ENCODE peak calls at places on chromosome X, in seven cellular contexts. W is NCI-H1105; S is HT-29; X is activated T-cell treated with anti-CD3 and anti-CD28 coated beads for 1 hour; F is GM10248; E is cardiac muscle cell; J is stimulated activated CD4-positive, alpha-beta T cell treated with anti-CD3 and anti-CD28 coated beads, Interleukin-15, amount 100 ng/mL, for 48 hours. N is an unnamed sample.

GRCh38 chrX:154378059-154378798 is 866 bp upstream of the EMD start:
- DNase-seq in F (peak; percentile 81), S (peak; percentile 73), J (no peak), E (peak; percentile 67), X (no peak), W (peak; percentile 53), N (peak; percentile 97)

GRCh38 chrX:35890699-35891098 is 28.8 kb upstream of the CFAP47 start:
- DNase-seq in X (no peak), F (peak; percentile 14), S (peak; percentile 65), J (peak; percentile 7), W (peak; percentile 10), E (peak; percentile 41), N (no peak)

GRCh38 chrX:68832101-68832416 is 3.2 kb downstream of the EFNB1 start:
- DNase-seq in J (no peak), E (peak; percentile 79), W (no peak), S (peak; percentile 62), F (peak; percentile 60), X (no peak), N (no peak)

GRCh38 chrX:119887721-119888425 is 7.8 kb upstream of the AKAP14 start:
- DNase-seq in E (peak; percentile 64), J (peak; percentile 49), X (peak; percentile 45), W (peak; percentile 10), S (peak; percentile 69), F (peak; percentile 63), N (no peak)

GRCh38 chrX:101904996-101905395 is 26.8 kb downstream of the ZMAT1 start:
- DNase-seq in S (no peak), F (no peak), J (no peak), X (no peak), E (no peak), W (no peak), N (no peak)

GRCh38 chrX:80578518-80579105 is 158.4 kb downstream of the TENT5D start:
- DNase-seq in W (peak; percentile 2), E (peak; percentile 27), F (peak; percentile 13), J (no peak), X (no peak), S (peak; percentile 52), N (no peak)

GRCh38 chrX:150544222-150544787 is 24.1 kb upstream of the MTM1 start:
- DNase-seq in F (no peak), E (peak; percentile 17), J (no peak), X (no peak), W (no peak), S (peak; percentile 37), N (no peak)

GRCh38 chrX:39309018-39309620 is 507.9 kb downstream of the MID1IP1 start:
- DNase-seq in J (peak; percentile 57), E (peak; percentile 63), W (no peak), F (peak; percentile 6), S (no peak), X (no peak), N (no peak)

GRCh38 chrX:96563663-96564062 is 121.0 kb upstream of the DIAPH2 start:
- DNase-seq in F (no peak), X (no peak), W (no peak), J (no peak), E (peak; percentile 57), S (no peak), N (no peak)

GRCh38 chrX:41333744-41333993 is 293 bp upstream of the DDX3X start:
- DNase-seq in F (peak; percentile 74), W (peak; percentile 70), S (no peak), J (peak; percentile 68), E (peak; percentile 88), X (no peak), N (peak; percentile 78)

GRCh38 chrX:120560405-120560841 is 339 bp downstream of the CUL4B start:
- DNase-seq in J (peak; percentile 6), W (peak; percentile 0), S (peak; percentile 51), E (peak; percentile 50), F (no peak), X (peak; percentile 16), N (no peak)

GRCh38 chrX:69613946-69614345 is 2.0 kb upstream of the EDA start:
- DNase-seq in S (no peak), E (no peak), F (no peak), J (no peak), X (no peak), W (no peak), N (no peak)

GRCh38 chrX:47831788-47832187 is 4.9 kb upstream of the ZNF81 start:
- DNase-seq in F (peak; percentile 52), S (peak; percentile 78), J (peak; percentile 38), W (peak; percentile 34), X (peak; percentile 35), E (peak; percentile 40), N (peak; percentile 19)

N was measured in KG1.